ENCODE peak calls at places on chromosomes 12 and 14, in four cellular contexts. A is K562, J is WTC11, K is HepG2. G is an unnamed sample.

GRCh38 chr12:121801601-121802484 is 2.0 kb upstream of the SETD1B start:
- DNase-seq in A (no peak), J (no peak), K (no peak), G (no peak)

GRCh38 chr14:31127690-31128089 is 79.9 kb downstream of the HECTD1 start:
- DNase-seq in A (no peak), J (no peak), K (peak), G (no peak)

GRCh38 chr14:68816943-68817430 is 24.1 kb upstream of the ZFP36L1 start:
- DNase-seq in A (no peak), J (no peak), K (no peak), G (no peak)

GRCh38 chr12:128856035-128856790 is 2.9 kb downstream of the GLT1D1 start:
- DNase-seq in A (no peak), J (no peak), K (no peak), G (no peak)

GRCh38 chr14:54669759-54670630 is 103.1 kb downstream of the SAMD4A start:
- DNase-seq in A (no peak), J (no peak), K (no peak), G (no peak)

GRCh38 chr12:14558377-14559051 is 9.2 kb downstream of the PLBD1 start:
- DNase-seq in A (no peak), J (no peak), K (no peak), G (no peak)

GRCh38 chr12:27966870-27967269 is 5.7 kb downstream of the PTHLH start:
- DNase-seq in A (peak), J (no peak), K (peak), G (no peak)

GRCh38 chr12:105805730-105806390 is 332.9 kb downstream of the NUAK1 start:
- DNase-seq in A (no peak), J (no peak), K (no peak), G (no peak)

GRCh38 chr12:121223947-121224285 is 14.0 kb downstream of the P2RX4 start:
- DNase-seq in A (no peak), J (no peak), K (no peak), G (no peak)

DNA sequence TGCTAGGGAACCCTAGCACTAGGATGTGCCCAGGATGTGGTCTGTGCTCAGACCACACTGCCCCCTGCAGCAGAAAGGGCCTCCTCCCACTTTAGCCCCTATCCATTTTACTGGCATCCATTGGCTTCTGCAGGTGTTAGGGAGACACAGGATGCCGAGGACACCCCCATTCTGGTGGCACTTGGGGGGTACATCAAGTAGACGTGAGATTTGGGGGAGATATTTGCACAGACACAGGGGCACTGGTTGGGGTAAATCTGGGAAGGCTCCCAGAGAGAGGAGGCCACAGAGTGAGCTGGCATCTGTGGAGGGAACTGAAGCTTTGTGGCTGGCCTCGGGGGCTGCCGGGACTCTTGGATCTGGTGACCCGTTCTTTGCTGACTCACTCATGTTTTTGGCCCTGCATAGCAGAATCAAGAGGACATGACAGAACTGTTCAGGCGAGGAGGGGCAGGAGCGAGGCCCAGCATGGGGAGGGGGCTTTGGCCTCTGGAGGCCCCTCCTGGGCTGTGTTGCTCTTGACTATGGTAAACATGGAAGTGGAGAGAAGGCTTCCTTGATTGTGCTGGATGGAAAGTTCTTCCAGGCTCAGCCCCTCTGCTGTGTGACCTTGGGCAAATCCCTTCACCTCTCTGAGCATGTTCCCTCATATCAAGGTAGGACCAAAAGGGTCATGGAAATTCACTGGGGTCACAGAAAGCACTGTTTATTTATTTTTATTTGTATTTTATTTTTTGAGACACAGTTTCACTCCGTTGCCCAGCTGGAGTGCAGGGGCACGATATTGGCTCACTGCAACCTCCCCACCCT is 1.8 kb downstream of the PLBD2 start:
- DNase-seq in A (no peak), J (no peak), K (peak), G (no peak)
- TF ChIP-seq ELF4 in A (no peak), J (no peak), K (no peak), G (no peak)

GRCh38 chr14:39426605-39427004 is 5.6 kb downstream of the FBXO33 start:
- DNase-seq in A (no peak), J (no peak), K (peak), G (no peak)
- TF ChIP-seq ELF4 in A (no peak), J (no peak), K (no peak), G (no peak)

GRCh38 chr12:19799886-19800602 is 360.8 kb downstream of the AEBP2 start:
- DNase-seq in A (no peak), J (no peak), K (no peak), G (no peak)

GRCh38 chr12:19799216-19799615 is 359.9 kb downstream of the AEBP2 start:
- DNase-seq in A (no peak), J (no peak), K (no peak), G (no peak)

GRCh38 chr12:19802915-19803314 is 363.6 kb downstream of the AEBP2 start:
- DNase-seq in A (no peak), J (no peak), K (no peak), G (no peak)

GRCh38 chr12:19800884-19801283 is 361.6 kb downstream of the AEBP2 start:
- DNase-seq in A (no peak), J (no peak), K (no peak), G (no peak)

DNA sequence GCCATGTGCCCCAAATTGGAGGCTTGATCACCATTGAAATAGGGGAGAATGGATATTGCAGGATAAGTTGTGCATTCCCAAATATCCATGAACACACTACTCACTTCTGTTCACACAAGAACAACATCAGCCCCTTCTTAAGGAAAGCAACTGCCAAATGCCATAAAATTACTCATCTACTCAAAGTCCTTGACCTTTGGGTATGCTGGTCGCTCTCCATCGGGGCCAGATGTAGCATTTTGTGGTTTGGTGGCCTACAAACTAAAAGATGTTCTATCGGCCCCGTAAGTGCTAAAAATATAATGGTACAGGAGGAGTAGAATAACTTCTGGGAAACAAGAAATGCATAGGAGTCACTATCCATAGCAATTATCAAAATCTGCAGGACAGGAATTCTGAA is 362.6 kb downstream of the AEBP2 start:
- DNase-seq in A (no peak), J (no peak), K (no peak), G (no peak)
- TF ChIP-seq ELF4 in A (no peak), J (no peak), K (no peak), G (no peak)

DNA sequence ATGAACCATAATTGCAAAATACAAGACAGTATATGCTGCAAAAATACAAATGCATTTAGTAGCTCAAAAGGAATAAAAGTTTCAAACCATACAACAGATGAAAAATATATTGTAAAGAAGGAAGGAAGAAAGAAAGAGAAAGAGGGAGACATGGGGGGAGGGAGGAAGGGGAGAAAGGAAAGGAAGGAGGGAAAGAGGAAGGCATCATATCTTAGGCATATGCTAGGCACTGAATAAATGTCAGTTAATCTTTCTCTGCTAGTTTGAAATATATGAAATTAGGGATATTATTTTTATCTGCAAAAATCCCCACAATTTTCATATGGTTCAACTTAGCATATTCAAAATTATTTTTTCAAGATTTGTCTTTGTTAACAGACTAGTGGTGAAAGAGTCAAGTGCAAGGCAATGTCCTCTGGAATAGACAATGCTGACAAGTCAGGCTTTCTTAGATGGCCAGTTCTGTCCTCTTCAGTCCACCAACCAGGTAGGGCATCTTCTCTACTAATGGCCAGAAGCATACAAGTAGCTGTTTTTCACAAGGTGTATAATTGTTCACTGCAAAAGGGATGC is 506.4 kb downstream of the PRKD1 start:
- DNase-seq in A (no peak), J (no peak), K (no peak), G (peak)
- TF ChIP-seq ELF4 in A (no peak), J (no peak), K (no peak), G (no peak)

GRCh38 chr12:68420225-68421008 is 88.3 kb upstream of the MDM1 start:
- DNase-seq in A (no peak), J (no peak), K (no peak), G (no peak)

GRCh38 chr12:68416350-68416749 is 84.2 kb upstream of the MDM1 start:
- DNase-seq in A (no peak), J (no peak), K (no peak), G (no peak)

GRCh38 chr12:68414988-68415387 is 82.8 kb upstream of the MDM1 start:
- DNase-seq in A (no peak), J (no peak), K (no peak), G (no peak)

GRCh38 chr12:68418137-68418460 is 85.9 kb upstream of the MDM1 start:
- DNase-seq in A (no peak), J (no peak), K (no peak), G (no peak)

DNA sequence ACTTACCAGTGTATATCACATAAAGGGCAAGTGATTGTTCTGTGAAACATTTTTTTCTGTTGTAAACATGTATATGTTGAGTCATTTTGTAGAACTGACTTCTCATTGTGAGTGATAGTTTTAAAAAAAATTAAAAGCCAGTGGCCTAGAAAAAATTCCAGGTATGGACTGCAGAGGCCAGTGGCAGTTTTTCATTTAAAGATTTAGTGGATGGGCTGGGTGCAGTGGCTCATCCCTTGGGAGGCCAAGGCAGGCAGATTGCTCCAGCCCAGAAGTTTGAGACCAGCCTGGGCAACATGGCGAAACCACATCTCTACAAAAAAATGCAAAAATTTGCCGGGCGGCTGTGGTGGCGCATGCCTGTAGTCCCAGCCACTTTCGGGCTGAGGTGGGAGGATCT is 84.7 kb upstream of the MDM1 start:
- DNase-seq in A (no peak), J (no peak), K (no peak), G (no peak)
- TF ChIP-seq ELF4 in A (no peak), J (no peak), K (no peak), G (no peak)